ENCODE peak calls at places on chromosomes 1 and 21, in nine cellular contexts. U, P, D, R, F, G, T, V and S are unnamed samples.

GRCh38 chr1:33930346-33931114 is 66.7 kb downstream of the HMGB4 start:
- DNase-seq in U (no peak), P (no peak), D (no peak), R (no peak), F (no peak), G (no peak), T (no peak), V (no peak), S (no peak)

GRCh38 chr21:27134513-27134912 is 167.6 kb upstream of the ADAMTS5 start:
- DNase-seq in U (no peak), P (no peak), D (no peak), R (no peak), F (no peak), G (no peak), T (peak), V (peak), S (no peak)

GRCh38 chr1:58748625-58749198 is 35.1 kb downstream of the JUN start:
- DNase-seq in U (no peak), P (no peak), D (no peak), R (no peak), F (no peak), G (no peak), T (no peak), V (no peak), S (no peak)

GRCh38 chr1:36306210-36306901 is at the start of gene SH3D21:
- DNase-seq in U (no peak), P (peak), D (peak), R (peak), F (no peak), G (no peak), T (peak), V (peak), S (no peak)

GRCh38 chr1:197130677-197131304 is 15.7 kb downstream of the ASPM start:
- DNase-seq in U (no peak), P (no peak), D (no peak), R (no peak), F (no peak), G (no peak), T (peak), V (no peak), S (no peak)

GRCh38 chr1:197686702-197687355 is 88.5 kb downstream of the DENND1B start:
- DNase-seq in U (no peak), P (no peak), D (no peak), R (no peak), F (no peak), G (no peak), T (no peak), V (no peak), S (no peak)

GRCh38 chr1:226611301-226611700 is 62.7 kb downstream of the STUM start:
- DNase-seq in U (no peak), P (no peak), D (no peak), R (no peak), F (no peak), G (no peak), T (no peak), V (no peak), S (no peak)

GRCh38 chr21:44647222-44647552 is 973 bp downstream of the KRTAP10-11 start:
- DNase-seq in U (no peak), P (no peak), D (no peak), R (no peak), F (no peak), G (no peak), T (no peak), V (no peak), S (no peak)

GRCh38 chr1:151277249-151277648 is 4.8 kb upstream of the ZNF687 start:
- DNase-seq in U (no peak), P (no peak), D (no peak), R (no peak), F (no peak), G (no peak), T (no peak), V (no peak), S (no peak)

GRCh38 chr1:68384321-68384813 is 65.4 kb downstream of the RPE65 start:
- DNase-seq in U (no peak), P (peak), D (peak), R (no peak), F (peak), G (peak), T (peak), V (peak), S (peak)

GRCh38 chr1:36900128-36900527 is 134.2 kb downstream of the GRIK3 start:
- DNase-seq in U (no peak), P (no peak), D (no peak), R (no peak), F (no peak), G (no peak), T (no peak), V (no peak), S (no peak)

GRCh38 chr1:11178021-11179015 is 10.8 kb upstream of the ANGPTL7 start:
- DNase-seq in U (no peak), P (no peak), D (no peak), R (no peak), F (no peak), G (no peak), T (no peak), V (peak), S (no peak)

GRCh38 chr1:205594846-205595245 is 37.0 kb downstream of the ELK4 start:
- DNase-seq in U (no peak), P (no peak), D (no peak), R (no peak), F (no peak), G (no peak), T (no peak), V (no peak), S (no peak)

GRCh38 chr1:33097762-33098161 is 16.8 kb downstream of the AZIN2 start:
- DNase-seq in U (no peak), P (no peak), D (no peak), R (no peak), F (no peak), G (no peak), T (no peak), V (no peak), S (no peak)

GRCh38 chr1:62466982-62467532 is 30.2 kb downstream of the USP1 start:
- DNase-seq in U (no peak), P (no peak), D (no peak), R (no peak), F (no peak), G (no peak), T (no peak), V (no peak), S (no peak)

GRCh38 chr1:161973924-161974845 is 49.5 kb downstream of the OLFML2B start:
- DNase-seq in U (no peak), P (no peak), D (peak), R (no peak), F (no peak), G (no peak), T (no peak), V (no peak), S (no peak)

GRCh38 chr1:33337994-33338494 is 17.1 kb upstream of the A3GALT2 start:
- DNase-seq in U (no peak), P (no peak), D (no peak), R (no peak), F (no peak), G (no peak), T (peak), V (peak), S (no peak)

GRCh38 chr1:7288992-7289391 is 482.1 kb upstream of the VAMP3 start:
- DNase-seq in U (no peak), P (no peak), D (no peak), R (no peak), F (no peak), G (no peak), T (no peak), V (no peak), S (no peak)

GRCh38 chr1:213714645-213715044 is 273.1 kb upstream of the PROX1 start:
- DNase-seq in U (no peak), P (no peak), D (no peak), R (no peak), F (no peak), G (no peak), T (no peak), V (no peak), S (no peak)

GRCh38 chr1:64823691-64824476 is 79.0 kb downstream of the RAVER2 start:
- DNase-seq in U (peak), P (no peak), D (peak), R (peak), F (peak), G (peak), T (peak), V (peak), S (peak)

GRCh38 chr1:33762099-33762830 is 101.6 kb upstream of the HMGB4 start:
- DNase-seq in U (no peak), P (no peak), D (peak), R (no peak), F (no peak), G (no peak), T (peak), V (peak), S (no peak)

GRCh38 chr1:41662656-41663437 is 178.4 kb upstream of the EDN2 start:
- DNase-seq in U (no peak), P (no peak), D (peak), R (peak), F (no peak), G (peak), T (peak), V (peak), S (peak)

GRCh38 chr21:34072145-34073031 is 990 bp upstream of the MRPS6 start:
- DNase-seq in U (no peak), P (no peak), D (peak), R (no peak), F (no peak), G (no peak), T (no peak), V (no peak), S (no peak)

GRCh38 chr1:59070607-59071006 is 226.3 kb upstream of the FGGY start:
- DNase-seq in U (no peak), P (no peak), D (no peak), R (no peak), F (no peak), G (no peak), T (no peak), V (no peak), S (no peak)

GRCh38 chr1:150970818-150971582 is 3.6 kb downstream of the CERS2 start:
- DNase-seq in U (no peak), P (no peak), D (peak), R (peak), F (no peak), G (no peak), T (peak), V (peak), S (no peak)

GRCh38 chr1:77202746-77203145 is 16.5 kb downstream of the PIGK start:
- DNase-seq in U (no peak), P (no peak), D (no peak), R (no peak), F (no peak), G (no peak), T (no peak), V (no peak), S (no peak)

DNA sequence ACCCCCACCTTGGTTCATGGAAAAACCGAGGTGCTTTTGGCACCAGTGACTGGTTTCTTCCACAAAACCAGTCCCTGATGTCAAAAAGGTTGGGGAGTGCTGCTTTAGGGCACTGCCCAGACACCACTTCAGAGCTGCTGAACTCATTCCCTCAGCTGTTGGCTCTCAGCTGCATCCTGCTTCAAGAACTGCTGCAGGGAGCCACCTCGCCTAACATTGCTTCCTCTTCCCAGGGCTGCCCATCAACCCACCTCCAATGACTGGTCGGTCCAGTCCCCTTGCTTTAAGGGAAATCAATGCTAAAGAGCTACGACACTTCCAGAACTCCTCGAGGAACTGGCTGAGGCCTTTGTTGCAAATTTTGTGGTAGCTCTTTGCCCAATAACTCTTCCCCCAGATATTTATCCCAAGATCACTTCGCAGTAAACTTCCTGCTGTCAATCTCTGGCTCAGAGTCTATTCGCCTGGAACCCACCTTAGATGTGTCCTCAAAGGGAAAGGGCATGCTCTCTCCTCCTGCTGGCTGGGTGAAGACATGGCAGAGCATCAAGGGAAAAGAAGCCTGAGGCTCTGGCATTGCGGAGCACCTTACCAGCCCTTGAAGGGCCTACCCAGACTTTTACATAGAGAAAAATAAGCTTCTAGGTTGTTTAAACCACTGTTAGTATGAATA is 29.0 kb downstream of the C1orf52 start:
- DNase-seq in U (no peak), P (no peak), D (no peak), R (no peak), F (peak), G (no peak), T (no peak), V (no peak), S (no peak)
- TF ChIP-seq CTCF in U (peak), P (peak), D (peak), R (peak), F (peak), G (no peak), T (peak), V (peak), S (no peak)

DNA sequence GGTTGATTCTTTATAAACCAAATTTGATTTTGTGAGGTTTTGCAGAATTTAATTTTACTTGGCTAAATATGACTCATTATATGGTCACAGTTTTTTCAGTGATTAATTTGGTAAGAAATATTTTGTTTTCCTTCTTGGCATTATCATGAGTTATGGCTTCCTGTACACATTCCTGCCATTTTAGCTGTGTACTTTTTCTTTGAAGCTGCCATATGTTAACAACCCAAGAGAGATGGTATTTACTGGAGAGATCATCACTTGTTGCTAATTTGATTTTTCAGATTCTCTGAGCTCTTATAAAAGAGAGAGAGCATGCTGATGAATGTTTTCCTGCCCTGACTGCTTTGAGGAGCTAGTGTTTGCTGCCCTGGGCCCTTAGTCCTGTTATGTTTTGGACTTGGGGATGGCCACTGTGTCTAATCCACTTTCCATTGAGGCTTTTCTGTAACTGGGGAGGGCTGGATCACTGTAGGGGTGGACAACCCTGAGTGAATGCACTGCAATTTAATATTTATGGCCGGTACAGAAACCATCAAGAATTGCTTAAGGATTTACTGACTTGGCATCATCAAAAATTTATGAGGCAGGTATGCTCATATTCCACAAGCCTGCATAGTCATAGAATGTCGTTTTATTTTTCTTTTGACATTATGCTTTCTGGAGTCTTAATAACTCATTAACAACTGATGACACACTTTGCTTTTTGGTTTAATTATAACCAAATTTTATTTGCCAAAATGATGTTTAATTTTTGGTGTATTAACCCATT is 200.9 kb downstream of the DISC1 start:
- DNase-seq in U (no peak), P (no peak), D (no peak), R (no peak), F (no peak), G (no peak), T (peak), V (peak), S (no peak)
- H3K4me3 ChIP-seq in U (no peak), P (no peak), D (no peak), R (no peak), F (peak), G (no peak), T (no peak), V (no peak), S (no peak)

DNA sequence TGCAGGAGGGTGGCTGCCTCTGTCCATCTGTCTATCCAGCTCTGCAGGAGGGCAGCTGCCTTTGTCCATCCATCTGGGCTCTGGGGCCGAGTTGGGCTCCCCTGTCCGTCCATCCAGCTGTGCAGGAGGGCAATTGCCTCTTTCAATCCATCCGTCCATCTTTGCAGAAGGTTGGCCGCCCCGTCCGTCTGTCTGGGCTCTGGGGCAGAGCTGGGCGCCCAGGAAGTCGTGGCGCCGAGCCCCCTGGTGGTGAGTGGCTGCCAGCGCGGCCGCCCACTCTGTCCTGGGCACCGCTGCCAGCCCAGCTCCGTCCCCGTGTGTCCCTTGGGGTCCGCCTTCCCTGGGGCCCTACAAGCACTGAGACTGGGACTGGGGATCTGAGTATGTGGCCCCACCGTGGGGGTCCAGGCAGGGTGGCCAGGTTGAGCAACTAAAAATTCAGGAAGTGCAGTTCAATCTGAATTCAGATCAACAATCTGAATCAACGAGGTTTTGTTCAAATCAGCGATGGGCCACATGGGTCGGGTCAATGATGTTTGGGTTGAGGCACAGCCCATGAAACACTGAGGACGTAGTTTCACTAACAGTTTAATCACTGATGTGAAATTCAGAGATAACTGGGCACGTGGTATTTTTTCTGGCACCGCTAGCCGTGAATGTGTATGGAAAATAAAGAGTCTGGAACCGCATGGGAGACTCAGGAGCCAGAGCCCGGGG is 99.1 kb upstream of the ACTRT2 start:
- DNase-seq in U (peak), P (no peak), D (no peak), R (peak), F (peak), G (peak), T (no peak), V (no peak), S (no peak)
- TF ChIP-seq CTCF in U (peak), P (peak), D (peak), R (peak), F (peak), G (peak), T (no peak), V (no peak), S (peak)

DNA sequence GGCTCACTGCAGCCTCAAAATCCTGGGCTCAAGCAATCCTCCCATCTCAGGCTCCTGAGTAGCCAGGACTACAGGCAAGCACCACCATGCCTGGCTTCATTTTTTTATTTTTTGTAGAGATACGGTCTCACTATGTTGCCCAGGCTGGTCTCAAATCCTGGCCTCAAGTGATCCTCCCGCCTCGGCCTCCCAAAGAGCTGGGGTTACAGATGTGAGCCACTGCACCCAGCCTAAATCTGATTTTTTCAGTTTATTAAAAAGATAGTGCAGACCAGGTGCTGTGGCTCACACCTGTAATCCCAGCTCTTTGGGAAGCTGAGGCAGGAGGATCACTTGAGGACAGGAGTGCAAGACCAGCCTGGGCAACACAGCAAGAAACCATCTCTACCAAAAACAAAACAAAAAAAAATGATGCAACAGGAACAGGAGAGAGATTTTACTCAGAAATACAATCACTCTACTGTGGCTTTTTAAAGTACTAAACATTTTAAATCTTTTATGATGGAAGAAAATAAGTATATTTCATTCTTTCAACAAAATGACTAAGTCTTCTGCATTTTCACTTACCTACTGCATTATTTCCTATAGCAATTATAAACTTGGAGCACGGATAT is 1.9 kb downstream of the PSMG1 start:
- DNase-seq in U (no peak), P (no peak), D (no peak), R (no peak), F (no peak), G (no peak), T (no peak), V (no peak), S (no peak)
- H3K4me3 ChIP-seq in U (no peak), P (no peak), D (no peak), R (no peak), F (peak), G (no peak), T (no peak), V (no peak), S (peak)

GRCh38 chr1:2208309-2209239 is 14.0 kb upstream of the FAAP20 start:
- DNase-seq in U (no peak), P (peak), D (peak), R (peak), F (no peak), G (peak), T (peak), V (peak), S (peak)
- TF ChIP-seq CTCF in U (no peak), P (no peak), D (no peak), R (no peak), F (no peak), G (no peak), T (no peak), V (no peak), S (peak)

GRCh38 chr1:8533124-8533523 is 215.2 kb downstream of the SLC45A1 start:
- DNase-seq in U (no peak), P (no peak), D (no peak), R (no peak), F (no peak), G (no peak), T (no peak), V (no peak), S (no peak)
- H3K4me3 ChIP-seq in U (no peak), P (no peak), D (no peak), R (no peak), F (no peak), G (no peak), T (no peak), V (no peak), S (no peak)

GRCh38 chr1:152774875-152775274 is at the start of gene LCE1F:
- DNase-seq in U (no peak), P (no peak), D (no peak), R (no peak), F (peak), G (no peak), T (no peak), V (no peak), S (no peak)

GRCh38 chr1:152776361-152776760 is 1.4 kb downstream of the LCE1F start:
- DNase-seq in U (no peak), P (no peak), D (no peak), R (no peak), F (no peak), G (no peak), T (no peak), V (no peak), S (no peak)

GRCh38 chr1:152783095-152783494 is 3.0 kb upstream of the LCE1E start:
- DNase-seq in U (no peak), P (no peak), D (no peak), R (no peak), F (no peak), G (no peak), T (no peak), V (peak), S (no peak)

GRCh38 chr1:152777510-152778137 is 2.7 kb downstream of the LCE1F start:
- DNase-seq in U (no peak), P (no peak), D (no peak), R (no peak), F (peak), G (no peak), T (no peak), V (peak), S (no peak)
- TF ChIP-seq CTCF in U (no peak), P (peak), D (no peak), R (no peak), F (no peak), G (peak), T (peak), V (peak), S (no peak)